ENCODE peak calls at places on chromosomes 13 and 19, in nine cellular contexts. P is GM23338, J is osteocyte, L is AG09309, E is RWPE1, F is natural killer cell, X is left ventricle myocardium inferior, S is A549, V is neural crest cell. Q is an unnamed sample.

GRCh38 chr13:45350152-45350551 is 9.2 kb upstream of the TPT1 start:
- DNase-seq in F (no peak), P (no peak), S (no peak), V (no peak), X (no peak), L (no peak), E (no peak), J (no peak), Q (no peak)

GRCh38 chr19:3556978-3557460 is 367 bp downstream of the MFSD12 start:
- DNase-seq in P (peak), E (peak), V (no peak), F (peak), L (no peak), J (no peak), S (no peak), X (no peak), Q (no peak)

GRCh38 chr19:51440846-51441409 is 17.3 kb downstream of the SIGLEC8 start:
- DNase-seq in E (no peak), X (no peak), J (no peak), V (no peak), S (peak), F (peak), L (no peak), P (no peak), Q (peak)

GRCh38 chr19:3269972-3270667 is 45.7 kb downstream of the CELF5 start:
- DNase-seq in F (no peak), P (peak), S (no peak), V (no peak), J (no peak), E (no peak), L (no peak), X (no peak), Q (no peak)

GRCh38 chr19:5271145-5271544 is 69.5 kb downstream of the PTPRS start:
- DNase-seq in L (no peak), X (no peak), P (peak), V (no peak), E (no peak), S (peak), F (no peak), J (no peak), Q (no peak)

GRCh38 chr13:112943309-112944125 is 25.5 kb upstream of the MCF2L start:
- DNase-seq in L (no peak), P (peak), V (peak), F (no peak), J (no peak), E (peak), S (peak), X (peak), Q (no peak)

GRCh38 chr19:41925208-41926003 is 2.8 kb downstream of the ERFL start:
- DNase-seq in J (no peak), X (no peak), E (no peak), P (no peak), V (no peak), S (no peak), F (no peak), L (no peak), Q (no peak)

GRCh38 chr13:79662882-79663281 is 181.9 kb downstream of the NDFIP2 start:
- DNase-seq in J (no peak), F (no peak), V (no peak), E (no peak), X (peak), L (no peak), P (peak), S (peak), Q (no peak)

GRCh38 chr13:73702419-73703071 is 431.7 kb downstream of the KLF12 start:
- DNase-seq in X (no peak), E (peak), F (no peak), V (no peak), J (no peak), P (peak), L (no peak), S (no peak), Q (no peak)

GRCh38 chr13:72620874-72621273 is 106.6 kb downstream of the MZT1 start:
- DNase-seq in V (no peak), X (no peak), J (no peak), E (no peak), S (no peak), P (no peak), F (no peak), L (no peak), Q (no peak)

GRCh38 chr13:90232291-90232690 is 1115.2 kb upstream of the MIR17HG start:
- DNase-seq in P (peak), J (no peak), L (no peak), V (no peak), F (no peak), S (no peak), X (no peak), E (no peak), Q (no peak)

GRCh38 chr13:40749327-40749726 is 21.7 kb downstream of the MRPS31 start:
- DNase-seq in S (no peak), F (no peak), E (no peak), X (no peak), P (no peak), J (no peak), V (no peak), L (no peak), Q (no peak)
- TF ChIP-seq CTCF in S (no peak), F (no peak), E (peak), X (peak), P (peak), J (peak), V (peak), L (no peak), Q (peak)

DNA sequence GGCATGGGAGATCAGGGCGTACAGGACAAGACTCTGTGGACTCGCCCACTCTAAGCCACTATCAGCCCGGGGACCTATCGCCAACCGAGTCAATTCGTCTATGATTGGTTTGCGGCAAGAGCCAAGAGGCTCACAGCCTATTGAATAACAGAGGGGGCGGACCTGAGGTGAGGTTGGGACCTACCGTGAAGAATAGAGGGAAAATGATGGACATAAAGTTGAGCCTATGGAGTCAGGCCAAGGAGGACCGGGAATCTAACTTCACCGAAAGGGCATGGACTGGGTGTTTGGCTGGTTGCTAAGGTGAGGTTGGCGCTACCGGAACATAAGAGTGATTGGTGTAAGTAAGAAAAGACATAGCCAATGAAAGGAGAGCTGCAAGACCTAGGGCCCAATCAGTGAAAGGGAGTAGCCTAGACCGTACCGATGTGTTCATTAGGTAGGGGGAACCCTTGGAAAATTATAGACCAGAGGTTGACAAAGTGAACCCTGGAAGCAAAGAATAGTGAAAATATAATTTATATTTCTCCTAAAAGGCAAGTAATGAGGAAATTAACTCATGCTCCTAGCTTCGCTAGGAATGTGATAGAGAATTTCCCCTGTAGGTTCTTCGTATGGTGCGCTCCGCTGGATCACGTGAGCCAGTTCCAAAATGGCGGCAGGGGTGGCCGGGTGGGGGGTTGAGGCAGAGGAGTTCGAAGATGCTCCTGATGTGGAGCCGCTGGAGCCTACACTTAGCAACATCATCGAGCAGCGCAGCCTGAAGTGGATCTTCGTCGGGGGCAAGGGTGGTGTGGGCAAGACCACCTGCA is at the start of gene GET3:
- DNase-seq in J (peak), F (peak), L (peak), P (peak), S (peak), E (peak), X (peak), V (peak), Q (peak)
- TF ChIP-seq CTCF in J (no peak), F (no peak), L (no peak), P (no peak), S (no peak), E (no peak), X (no peak), V (no peak), Q (no peak)

DNA sequence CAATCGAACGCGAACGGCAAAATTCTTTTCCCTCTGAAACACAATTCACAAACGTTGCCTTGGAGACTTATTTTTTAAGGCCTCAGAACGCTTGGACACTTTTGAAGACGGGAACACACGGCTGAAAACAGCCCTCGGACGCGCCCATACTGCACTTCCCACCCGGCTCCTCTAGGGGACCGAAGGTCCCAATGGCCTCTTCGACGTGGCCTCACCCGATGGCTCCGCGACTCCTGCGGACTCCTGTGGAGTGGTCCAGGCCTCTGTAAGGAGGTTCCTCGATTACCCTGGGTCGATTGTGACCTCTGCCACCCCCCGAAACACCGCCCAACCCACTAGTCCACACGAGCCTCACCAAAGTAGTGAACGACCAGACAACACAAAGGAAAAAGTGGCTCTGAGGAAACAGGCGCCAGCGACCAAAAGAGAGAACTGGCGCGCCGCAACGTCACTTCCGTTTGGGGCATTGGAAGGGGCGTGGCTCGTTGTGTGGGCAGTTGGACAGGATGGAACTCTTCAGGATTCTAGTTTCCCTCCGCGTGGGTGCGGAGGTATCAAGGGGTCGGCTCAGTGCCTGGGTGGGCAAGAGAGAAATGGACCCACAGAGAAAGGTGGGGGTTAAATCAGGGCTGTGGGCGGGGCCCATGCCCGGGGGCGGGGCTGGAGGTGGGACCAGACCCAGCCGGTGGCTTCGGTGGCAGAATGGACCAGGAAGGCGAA is at the start of gene ZNF560:
- DNase-seq in X (no peak), P (peak), S (no peak), V (no peak), L (no peak), J (no peak), E (no peak), F (no peak), Q (no peak)
- TF ChIP-seq CTCF in X (no peak), P (peak), S (no peak), V (no peak), L (peak), J (no peak), E (no peak), F (peak), Q (no peak)

DNA sequence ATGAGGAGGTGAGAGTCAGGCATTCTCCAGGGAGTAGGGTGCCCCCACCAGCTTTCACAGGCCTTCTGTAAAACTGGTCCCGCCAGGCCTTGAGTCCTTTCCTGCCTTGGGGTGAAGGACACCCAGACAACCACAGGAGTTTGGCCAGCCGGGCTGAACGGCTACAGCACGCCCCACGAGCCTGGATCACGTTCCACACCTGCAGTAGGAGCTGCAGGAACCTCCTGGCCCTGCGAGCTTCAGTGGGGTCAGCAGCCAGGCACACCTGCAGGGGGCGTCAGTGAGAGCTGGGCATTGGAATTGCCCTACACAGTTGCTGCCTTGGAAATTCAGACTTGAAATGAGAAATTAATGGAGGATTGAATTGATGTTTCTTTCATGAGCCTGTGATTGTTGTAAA is 45.7 kb downstream of the COL4A2 start:
- DNase-seq in L (no peak), F (no peak), E (no peak), S (no peak), J (no peak), V (no peak), X (no peak), P (peak), Q (no peak)
- TF ChIP-seq CTCF in L (no peak), F (no peak), E (no peak), S (no peak), J (peak), V (peak), X (no peak), P (peak), Q (no peak)

DNA sequence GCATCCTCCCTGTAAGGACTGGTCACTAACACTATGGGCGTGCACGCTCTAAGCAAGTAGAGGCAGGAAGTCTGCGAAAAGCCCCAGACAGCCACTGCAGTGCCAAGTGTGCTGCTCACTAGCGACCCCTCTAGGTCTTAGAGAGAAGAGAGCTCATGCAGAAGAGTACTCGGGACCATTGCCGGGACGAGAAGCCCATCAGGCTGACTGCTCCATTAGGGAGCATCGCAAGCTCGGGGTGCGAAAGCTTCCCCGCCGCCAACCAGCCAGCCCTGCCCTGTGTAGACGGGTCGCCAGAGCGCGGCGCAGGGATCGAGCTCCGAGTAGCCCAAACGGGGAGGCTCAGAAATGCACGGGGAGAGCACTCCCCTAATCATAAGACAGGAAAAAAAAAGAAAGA is 16.6 kb downstream of the POU4F1 start:
- DNase-seq in P (peak), J (no peak), S (no peak), E (no peak), F (no peak), L (no peak), V (no peak), X (no peak), Q (no peak)
- TF ChIP-seq CTCF in P (peak), J (peak), S (no peak), E (no peak), F (no peak), L (no peak), V (peak), X (no peak), Q (peak)

DNA sequence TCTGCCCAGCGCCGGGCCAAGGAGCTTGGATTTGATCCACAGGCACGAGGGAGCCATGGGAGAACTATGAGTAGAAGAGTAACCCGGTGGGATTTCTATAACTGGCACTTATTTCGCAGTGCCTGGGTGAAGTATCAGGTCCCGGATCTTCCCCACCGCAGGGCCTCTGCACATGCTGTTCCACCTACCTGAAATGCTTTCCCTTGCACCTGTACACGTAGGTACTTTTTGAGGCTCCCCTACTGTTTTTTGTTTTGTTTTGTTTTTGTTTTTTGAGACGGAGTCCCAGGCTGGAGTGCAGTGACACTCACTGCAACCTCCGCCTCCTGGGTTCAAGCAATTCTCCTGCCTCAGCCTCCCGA is 402 bp upstream of the KANK3 start:
- DNase-seq in P (no peak), V (no peak), J (no peak), X (no peak), L (no peak), E (no peak), F (no peak), S (no peak), Q (no peak)
- TF ChIP-seq CTCF in P (no peak), V (no peak), J (no peak), X (no peak), L (no peak), E (no peak), F (no peak), S (no peak), Q (no peak)

Q was measured in CD14-positive monocyte.